ENCODE peak calls at places on chromosome 7, in ten cellular contexts. One of them, this sample, is unnamed.
A peak's percentile ranks its signal among the peaks of the same experiment; 100 is the strongest.

GRCh38 chr7:13986208-13986607 is 3.3 kb downstream of the ETV1 start:
- DNase-seq in adrenal gland: no peak
- DNase-seq in NCI-H1092: no peak
- DNase-seq in GM13976: no peak
- DNase-seq in stimulated activated CD4-positive, alpha-beta T cell treated with anti-CD3 and anti-CD28 coated beads, Interleukin-2, amount 100 ng/mL, for 24 hours: no peak
- DNase-seq in progenitor cell of endocrine pancreas: no peak
- DNase-seq in LoVo: no peak
- DNase-seq in lung: no peak
- DNase-seq in HFF-Myc: no peak
- DNase-seq in HS-27A: no peak
- DNase-seq in this sample: no peak

GRCh38 chr7:121026159-121026558 is 37.6 kb downstream of the CPED1 start:
- DNase-seq in adrenal gland: no peak
- DNase-seq in NCI-H1092: no peak
- DNase-seq in GM13976: no peak
- DNase-seq in stimulated activated CD4-positive, alpha-beta T cell treated with anti-CD3 and anti-CD28 coated beads, Interleukin-2, amount 100 ng/mL, for 24 hours: no peak
- DNase-seq in progenitor cell of endocrine pancreas: no peak
- DNase-seq in LoVo: no peak
- DNase-seq in lung: no peak
- DNase-seq in HFF-Myc: no peak
- DNase-seq in HS-27A: no peak
- DNase-seq in this sample: no peak

GRCh38 chr7:149692557-149692982 is 80.8 kb downstream of the ZNF467 start:
- DNase-seq in adrenal gland: no peak
- DNase-seq in NCI-H1092: no peak
- DNase-seq in GM13976: no peak
- DNase-seq in stimulated activated CD4-positive, alpha-beta T cell treated with anti-CD3 and anti-CD28 coated beads, Interleukin-2, amount 100 ng/mL, for 24 hours: no peak
- DNase-seq in progenitor cell of endocrine pancreas: no peak
- DNase-seq in LoVo: no peak
- DNase-seq in lung: no peak
- DNase-seq in HFF-Myc: no peak
- DNase-seq in HS-27A: no peak
- DNase-seq in this sample: no peak

GRCh38 chr7:33590902-33591301 is 314.4 kb upstream of the BMPER start:
- DNase-seq in adrenal gland: no peak
- DNase-seq in NCI-H1092: no peak
- DNase-seq in GM13976: no peak
- DNase-seq in stimulated activated CD4-positive, alpha-beta T cell treated with anti-CD3 and anti-CD28 coated beads, Interleukin-2, amount 100 ng/mL, for 24 hours: no peak
- DNase-seq in progenitor cell of endocrine pancreas: no peak
- DNase-seq in LoVo: no peak
- DNase-seq in lung: no peak
- DNase-seq in HFF-Myc: no peak
- DNase-seq in HS-27A: peak; percentile 20
- DNase-seq in this sample: no peak

GRCh38 chr7:2909471-2910039 is 65.4 kb upstream of the GNA12 start:
- DNase-seq in adrenal gland: no peak
- DNase-seq in NCI-H1092: no peak
- DNase-seq in GM13976: no peak
- DNase-seq in stimulated activated CD4-positive, alpha-beta T cell treated with anti-CD3 and anti-CD28 coated beads, Interleukin-2, amount 100 ng/mL, for 24 hours: no peak
- DNase-seq in progenitor cell of endocrine pancreas: no peak
- DNase-seq in LoVo: no peak
- DNase-seq in lung: no peak
- DNase-seq in HFF-Myc: no peak
- DNase-seq in HS-27A: no peak
- DNase-seq in this sample: no peak

GRCh38 chr7:32115831-32116230 is 45.6 kb upstream of the PDE1C start:
- DNase-seq in adrenal gland: no peak
- DNase-seq in NCI-H1092: no peak
- DNase-seq in GM13976: no peak
- DNase-seq in stimulated activated CD4-positive, alpha-beta T cell treated with anti-CD3 and anti-CD28 coated beads, Interleukin-2, amount 100 ng/mL, for 24 hours: no peak
- DNase-seq in progenitor cell of endocrine pancreas: no peak
- DNase-seq in LoVo: peak; percentile 38
- DNase-seq in lung: no peak
- DNase-seq in HFF-Myc: no peak
- DNase-seq in HS-27A: peak; percentile 92
- DNase-seq in this sample: no peak

GRCh38 chr7:95684505-95684904 is 87.8 kb upstream of the DYNC1I1 start:
- DNase-seq in adrenal gland: peak; percentile 5
- DNase-seq in NCI-H1092: no peak
- DNase-seq in GM13976: no peak
- DNase-seq in stimulated activated CD4-positive, alpha-beta T cell treated with anti-CD3 and anti-CD28 coated beads, Interleukin-2, amount 100 ng/mL, for 24 hours: no peak
- DNase-seq in progenitor cell of endocrine pancreas: no peak
- DNase-seq in LoVo: no peak
- DNase-seq in lung: no peak
- DNase-seq in HFF-Myc: no peak
- DNase-seq in HS-27A: no peak
- DNase-seq in this sample: no peak

GRCh38 chr7:56483153-56483552 is 366.9 kb upstream of the NUPR2 start:
- DNase-seq in adrenal gland: no peak
- DNase-seq in NCI-H1092: no peak
- DNase-seq in GM13976: no peak
- DNase-seq in stimulated activated CD4-positive, alpha-beta T cell treated with anti-CD3 and anti-CD28 coated beads, Interleukin-2, amount 100 ng/mL, for 24 hours: no peak
- DNase-seq in progenitor cell of endocrine pancreas: no peak
- DNase-seq in LoVo: no peak
- DNase-seq in lung: no peak
- DNase-seq in HFF-Myc: no peak
- DNase-seq in HS-27A: no peak
- DNase-seq in this sample: no peak

GRCh38 chr7:951881-952547 is 2.5 kb downstream of the ADAP1 start:
- DNase-seq in adrenal gland: no peak
- DNase-seq in NCI-H1092: no peak
- DNase-seq in GM13976: no peak
- DNase-seq in stimulated activated CD4-positive, alpha-beta T cell treated with anti-CD3 and anti-CD28 coated beads, Interleukin-2, amount 100 ng/mL, for 24 hours: no peak
- DNase-seq in progenitor cell of endocrine pancreas: no peak
- DNase-seq in LoVo: no peak
- DNase-seq in lung: no peak
- DNase-seq in HFF-Myc: no peak
- DNase-seq in HS-27A: no peak
- DNase-seq in this sample: no peak